ENCODE peak calls at places on chromosome 17, in ten cellular contexts. F, Q, P, C, W, E, B, V, S and O are unnamed samples.
A peak's percentile ranks its signal among the peaks of the same experiment; 100 is the strongest.

GRCh38 chr17:32298721-32299578 is 33.3 kb downstream of the RHBDL3 start:
- DNase-seq in B (peak; percentile 86), P (no peak), S (no peak), C (no peak), F (no peak), Q (no peak), E (no peak), W (no peak), V (no peak), O (no peak)

GRCh38 chr17:61805399-61805798 is 57.9 kb downstream of the BRIP1 start:
- DNase-seq in E (peak; percentile 87), S (no peak), P (no peak), C (no peak), B (no peak), V (no peak), F (no peak), Q (peak; percentile 76), W (peak; percentile 13), O (no peak)

GRCh38 chr17:8041249-8041928 is 2.5 kb downstream of the ALOX15B start:
- DNase-seq in Q (peak; percentile 84), S (no peak), C (peak; percentile 79), F (no peak), E (peak; percentile 78), B (no peak), P (no peak), W (peak; percentile 29), V (no peak), O (no peak)

GRCh38 chr17:48162946-48163506 is 55.5 kb downstream of the SNX11 start:
- DNase-seq in C (no peak), W (no peak), S (no peak), V (no peak), Q (no peak), P (no peak), F (no peak), B (no peak), E (no peak), O (no peak)

GRCh38 chr17:64357191-64357981 is 33.3 kb downstream of the PECAM1 start:
- DNase-seq in V (no peak), F (no peak), P (no peak), S (no peak), C (peak; percentile 50), B (peak; percentile 99), Q (peak; percentile 35), E (peak; percentile 98), W (peak; percentile 93), O (no peak)

GRCh38 chr17:38550661-38551060 is 55.1 kb downstream of the SRCIN1 start:
- DNase-seq in F (no peak), S (no peak), E (peak; percentile 92), W (no peak), Q (peak; percentile 93), V (no peak), C (no peak), B (no peak), P (no peak), O (peak; percentile 75)

GRCh38 chr17:82964851-82965341 is 114.5 kb upstream of the METRNL start:
- DNase-seq in B (no peak), E (no peak), V (no peak), P (no peak), C (no peak), Q (no peak), W (no peak), S (no peak), F (no peak), O (no peak)

GRCh38 chr17:39700148-39700987 is 504 bp downstream of the ERBB2 start:
- DNase-seq in V (no peak), P (no peak), F (no peak), C (peak; percentile 54), Q (peak; percentile 17), B (no peak), E (peak; percentile 64), W (no peak), S (no peak), O (no peak)

GRCh38 chr17:64223931-64224657 is 39.0 kb downstream of the TEX2 start:
- DNase-seq in W (no peak), P (no peak), B (peak; percentile 70), F (no peak), C (no peak), V (no peak), Q (no peak), E (no peak), S (no peak), O (no peak)